ENCODE peak calls at places on chromosomes 11 and 22, in five cellular contexts. One of them, this sample, is unnamed.

GRCh38 chr22:43152355-43153071 is 1.2 kb downstream of the TSPO start:
- DNase-seq in CD8-positive, alpha-beta T cell: peak; percentile 57
- DNase-seq in left ventricle myocardium inferior: peak; percentile 79
- DNase-seq in thyroid gland: peak; percentile 83
- DNase-seq in right atrium auricular region: peak; percentile 80
- DNase-seq in this sample: peak; percentile 76

GRCh38 chr11:102666331-102666957 is 39.1 kb downstream of the MMP27 start:
- DNase-seq in left ventricle myocardium inferior: no peak
- DNase-seq in thyroid gland: peak; percentile 10
- DNase-seq in right atrium auricular region: no peak
- DNase-seq in CD8-positive, alpha-beta T cell: no peak
- DNase-seq in this sample: no peak

GRCh38 chr22:21712751-21713427 is 22.7 kb downstream of the YPEL1 start:
- DNase-seq in right atrium auricular region: peak; percentile 75
- DNase-seq in left ventricle myocardium inferior: peak; percentile 60
- DNase-seq in thyroid gland: peak; percentile 71
- DNase-seq in CD8-positive, alpha-beta T cell: peak; percentile 47
- DNase-seq in this sample: peak; percentile 70

GRCh38 chr22:36027960-36028645 is 521 bp downstream of the RBFOX2 start:
- DNase-seq in right atrium auricular region: no peak
- DNase-seq in thyroid gland: no peak
- DNase-seq in CD8-positive, alpha-beta T cell: no peak
- DNase-seq in left ventricle myocardium inferior: no peak
- DNase-seq in this sample: peak; percentile 59

GRCh38 chr11:104219081-104219480 is 55.1 kb upstream of the PDGFD start:
- DNase-seq in left ventricle myocardium inferior: peak; percentile 18
- DNase-seq in thyroid gland: no peak
- DNase-seq in right atrium auricular region: peak; percentile 62
- DNase-seq in CD8-positive, alpha-beta T cell: no peak
- DNase-seq in this sample: no peak

GRCh38 chr22:20238567-20239062 is 29.5 kb downstream of the RTN4R start:
- DNase-seq in right atrium auricular region: no peak
- DNase-seq in CD8-positive, alpha-beta T cell: peak; percentile 34
- DNase-seq in thyroid gland: peak; percentile 70
- DNase-seq in left ventricle myocardium inferior: no peak
- DNase-seq in this sample: peak; percentile 84

GRCh38 chr22:19478466-19479357 is at the start of gene UFD1:
- DNase-seq in left ventricle myocardium inferior: peak; percentile 85
- DNase-seq in thyroid gland: peak; percentile 85
- DNase-seq in right atrium auricular region: peak; percentile 80
- DNase-seq in CD8-positive, alpha-beta T cell: peak; percentile 69
- DNase-seq in this sample: peak; percentile 85

GRCh38 chr22:31683181-31684105 is 21.4 kb upstream of the PISD start:
- DNase-seq in thyroid gland: no peak
- DNase-seq in left ventricle myocardium inferior: no peak
- DNase-seq in CD8-positive, alpha-beta T cell: no peak
- DNase-seq in right atrium auricular region: no peak
- DNase-seq in this sample: no peak

GRCh38 chr11:120216426-120217102 is 5.7 kb downstream of the OAF start:
- DNase-seq in CD8-positive, alpha-beta T cell: no peak
- DNase-seq in left ventricle myocardium inferior: peak; percentile 15
- DNase-seq in right atrium auricular region: no peak
- DNase-seq in thyroid gland: no peak
- DNase-seq in this sample: no peak

GRCh38 chr11:69293087-69293486 is 868 bp upstream of the MYEOV start:
- DNase-seq in right atrium auricular region: no peak
- DNase-seq in left ventricle myocardium inferior: no peak
- DNase-seq in thyroid gland: no peak
- DNase-seq in CD8-positive, alpha-beta T cell: no peak
- DNase-seq in this sample: no peak

GRCh38 chr11:34181254-34181653 is 75.8 kb downstream of the NAT10 start:
- DNase-seq in thyroid gland: no peak
- DNase-seq in right atrium auricular region: no peak
- DNase-seq in left ventricle myocardium inferior: no peak
- DNase-seq in CD8-positive, alpha-beta T cell: no peak
- DNase-seq in this sample: no peak

GRCh38 chr11:133947298-133947905 is 9.4 kb downstream of the IGSF9B start:
- DNase-seq in CD8-positive, alpha-beta T cell: peak; percentile 49
- DNase-seq in left ventricle myocardium inferior: peak; percentile 60
- DNase-seq in right atrium auricular region: no peak
- DNase-seq in thyroid gland: peak; percentile 43
- DNase-seq in this sample: no peak

GRCh38 chr22:48836673-48837340 is 990.9 kb downstream of the BRD1 start:
- DNase-seq in left ventricle myocardium inferior: no peak
- DNase-seq in thyroid gland: no peak
- DNase-seq in CD8-positive, alpha-beta T cell: no peak
- DNase-seq in right atrium auricular region: no peak
- DNase-seq in this sample: no peak

GRCh38 chr11:13423372-13423771 is 39.6 kb downstream of the BTBD10 start:
- DNase-seq in right atrium auricular region: no peak
- DNase-seq in left ventricle myocardium inferior: no peak
- DNase-seq in thyroid gland: no peak
- DNase-seq in CD8-positive, alpha-beta T cell: no peak
- DNase-seq in this sample: no peak

GRCh38 chr22:25420471-25420924 is 144.0 kb upstream of the GRK3 start:
- DNase-seq in CD8-positive, alpha-beta T cell: no peak
- DNase-seq in thyroid gland: no peak
- DNase-seq in right atrium auricular region: no peak
- DNase-seq in left ventricle myocardium inferior: no peak
- DNase-seq in this sample: no peak

GRCh38 chr22:25419247-25420113 is 145.0 kb upstream of the GRK3 start:
- DNase-seq in thyroid gland: peak; percentile 75
- DNase-seq in CD8-positive, alpha-beta T cell: no peak
- DNase-seq in left ventricle myocardium inferior: no peak
- DNase-seq in right atrium auricular region: peak; percentile 74
- DNase-seq in this sample: no peak

GRCh38 chr22:25417792-25418191 is 146.7 kb upstream of the GRK3 start:
- DNase-seq in right atrium auricular region: no peak
- DNase-seq in CD8-positive, alpha-beta T cell: no peak
- DNase-seq in left ventricle myocardium inferior: no peak
- DNase-seq in thyroid gland: no peak
- DNase-seq in this sample: no peak

GRCh38 chr22:25420925-25421904 is 143.3 kb upstream of the GRK3 start:
- DNase-seq in left ventricle myocardium inferior: no peak
- DNase-seq in CD8-positive, alpha-beta T cell: no peak
- DNase-seq in right atrium auricular region: no peak
- DNase-seq in thyroid gland: peak; percentile 37
- DNase-seq in this sample: no peak
- H3K4me3 ChIP-seq in left ventricle myocardium inferior: peak overlapping the region; percentile 62
- H3K4me3 ChIP-seq in CD8-positive, alpha-beta T cell: no peak overlapping the region
- H3K4me3 ChIP-seq in right atrium auricular region: peak overlapping the region; percentile 25
- H3K4me3 ChIP-seq in thyroid gland: no peak overlapping the region
- H3K4me3 ChIP-seq in this sample: peak overlapping the region; percentile 48

DNA sequence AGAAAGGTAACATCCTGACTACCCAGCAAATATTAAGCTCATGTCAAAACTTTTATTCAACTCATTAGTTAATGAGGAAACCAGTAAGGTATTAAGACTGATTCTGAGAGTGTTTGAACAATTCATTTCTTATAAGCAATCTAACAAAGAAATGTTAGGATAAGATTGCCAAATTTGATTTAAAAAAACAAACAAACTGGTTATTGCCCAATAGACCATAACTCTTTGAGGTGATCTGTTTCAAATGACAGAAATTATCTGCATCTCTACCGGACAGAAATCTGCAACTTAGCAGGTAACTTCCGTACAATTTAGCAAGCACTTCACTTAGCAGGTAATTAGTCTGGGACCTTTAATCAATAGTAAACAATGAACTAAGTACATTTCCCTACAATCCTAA is 82.9 kb upstream of the BARX2 start:
- DNase-seq in left ventricle myocardium inferior: no peak
- DNase-seq in right atrium auricular region: no peak
- DNase-seq in CD8-positive, alpha-beta T cell: no peak
- DNase-seq in thyroid gland: no peak
- DNase-seq in this sample: no peak
- H3K27ac ChIP-seq in left ventricle myocardium inferior: no peak overlapping the region
- H3K27ac ChIP-seq in right atrium auricular region: no peak overlapping the region
- H3K27ac ChIP-seq in CD8-positive, alpha-beta T cell: no peak overlapping the region
- H3K27ac ChIP-seq in thyroid gland: no peak overlapping the region
- H3K27ac ChIP-seq in this sample: no peak overlapping the region

GRCh38 chr11:94144664-94145063 is 16.0 kb downstream of the PANX1 start:
- DNase-seq in right atrium auricular region: no peak
- DNase-seq in CD8-positive, alpha-beta T cell: no peak
- DNase-seq in left ventricle myocardium inferior: no peak
- DNase-seq in thyroid gland: no peak
- DNase-seq in this sample: no peak

GRCh38 chr11:94144233-94144632 is 15.6 kb downstream of the PANX1 start:
- DNase-seq in CD8-positive, alpha-beta T cell: no peak
- DNase-seq in left ventricle myocardium inferior: no peak
- DNase-seq in thyroid gland: no peak
- DNase-seq in right atrium auricular region: no peak
- DNase-seq in this sample: no peak

GRCh38 chr11:94147433-94147845 is 18.8 kb downstream of the PANX1 start:
- DNase-seq in CD8-positive, alpha-beta T cell: no peak
- DNase-seq in left ventricle myocardium inferior: no peak
- DNase-seq in thyroid gland: no peak
- DNase-seq in right atrium auricular region: no peak
- DNase-seq in this sample: no peak

GRCh38 chr11:94145916-94146315 is 17.3 kb downstream of the PANX1 start:
- DNase-seq in right atrium auricular region: no peak
- DNase-seq in left ventricle myocardium inferior: no peak
- DNase-seq in CD8-positive, alpha-beta T cell: no peak
- DNase-seq in thyroid gland: no peak
- DNase-seq in this sample: no peak

DNA sequence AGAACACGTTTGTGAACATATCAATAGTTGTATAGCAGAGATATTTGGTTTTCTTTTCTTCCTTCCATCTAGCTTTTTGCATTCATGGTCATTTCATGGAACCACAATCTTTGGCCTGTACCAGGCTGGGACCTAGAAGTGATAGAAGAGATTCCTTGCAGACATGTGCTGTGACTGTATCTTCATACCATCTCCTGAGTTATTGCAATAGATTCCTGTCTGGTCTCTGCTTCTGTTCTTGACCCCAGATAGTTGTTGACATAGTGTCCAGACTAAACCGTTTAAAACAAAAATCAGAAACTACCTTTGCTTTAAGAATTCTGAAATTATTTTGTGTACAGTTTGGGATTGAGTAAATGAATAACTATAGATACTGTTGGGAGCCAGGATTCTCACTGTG is 16.8 kb downstream of the PANX1 start:
- DNase-seq in left ventricle myocardium inferior: no peak
- DNase-seq in right atrium auricular region: no peak
- DNase-seq in thyroid gland: no peak
- DNase-seq in CD8-positive, alpha-beta T cell: no peak
- DNase-seq in this sample: no peak
- H3K4me3 ChIP-seq in left ventricle myocardium inferior: no peak overlapping the region
- H3K4me3 ChIP-seq in right atrium auricular region: no peak overlapping the region
- H3K4me3 ChIP-seq in thyroid gland: no peak overlapping the region
- H3K4me3 ChIP-seq in CD8-positive, alpha-beta T cell: no peak overlapping the region
- H3K4me3 ChIP-seq in this sample: no peak overlapping the region

GRCh38 chr11:70743941-70744351 is 345.6 kb downstream of the CTTN start:
- DNase-seq in CD8-positive, alpha-beta T cell: no peak
- DNase-seq in right atrium auricular region: no peak
- DNase-seq in thyroid gland: no peak
- DNase-seq in left ventricle myocardium inferior: no peak
- DNase-seq in this sample: no peak
- H3K27ac ChIP-seq in CD8-positive, alpha-beta T cell: no peak overlapping the region
- H3K27ac ChIP-seq in right atrium auricular region: no peak overlapping the region
- H3K27ac ChIP-seq in thyroid gland: no peak overlapping the region
- H3K27ac ChIP-seq in left ventricle myocardium inferior: no peak overlapping the region
- H3K27ac ChIP-seq in this sample: no peak overlapping the region

DNA sequence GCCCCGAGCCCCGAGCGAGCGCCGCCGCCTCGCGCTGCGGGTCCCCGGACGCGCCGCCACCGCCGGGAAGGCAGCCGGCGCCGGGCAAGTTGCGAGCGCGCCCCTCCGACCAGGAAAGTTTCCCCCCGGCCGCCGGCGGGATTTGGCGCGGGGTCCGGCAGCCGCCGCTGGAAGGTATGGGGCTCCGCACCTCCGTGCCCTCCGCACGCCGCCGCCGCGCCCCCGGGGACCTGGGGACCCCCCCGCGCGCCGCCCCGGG is 281 bp downstream of the TSPAN18 start:
- DNase-seq in left ventricle myocardium inferior: no peak
- DNase-seq in right atrium auricular region: no peak
- DNase-seq in thyroid gland: no peak
- DNase-seq in CD8-positive, alpha-beta T cell: no peak
- DNase-seq in this sample: no peak
- H3K4me3 ChIP-seq in left ventricle myocardium inferior: peak overlapping the region; percentile 96
- H3K4me3 ChIP-seq in right atrium auricular region: peak overlapping the region; percentile 72
- H3K4me3 ChIP-seq in thyroid gland: peak overlapping the region; percentile 40
- H3K4me3 ChIP-seq in CD8-positive, alpha-beta T cell: peak overlapping the region; percentile 70
- H3K4me3 ChIP-seq in this sample: peak overlapping the region; percentile 37

DNA sequence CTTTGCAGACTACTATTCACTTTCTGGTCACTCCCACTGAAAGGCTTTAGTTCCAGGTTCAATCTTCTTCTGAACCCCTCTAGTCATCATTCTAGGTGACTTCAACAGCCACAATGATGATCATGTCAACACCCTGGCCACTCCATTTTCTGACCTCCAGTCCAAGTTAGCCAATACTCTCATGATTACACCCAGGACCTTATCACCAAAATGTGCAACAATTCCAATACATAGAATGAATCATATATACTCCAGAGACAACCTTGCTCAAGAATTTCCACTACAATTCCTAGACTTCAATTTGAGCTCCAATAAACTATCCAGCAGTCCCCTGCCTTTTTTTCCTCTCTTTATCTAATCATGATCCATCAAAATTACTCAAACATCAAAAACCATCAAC is 70.7 kb downstream of the PAK1 start:
- DNase-seq in right atrium auricular region: no peak
- DNase-seq in CD8-positive, alpha-beta T cell: no peak
- DNase-seq in thyroid gland: no peak
- DNase-seq in left ventricle myocardium inferior: no peak
- DNase-seq in this sample: no peak
- H3K27ac ChIP-seq in right atrium auricular region: no peak overlapping the region
- H3K27ac ChIP-seq in CD8-positive, alpha-beta T cell: no peak overlapping the region
- H3K27ac ChIP-seq in thyroid gland: no peak overlapping the region
- H3K27ac ChIP-seq in left ventricle myocardium inferior: no peak overlapping the region
- H3K27ac ChIP-seq in this sample: no peak overlapping the region

GRCh38 chr22:47374901-47375575 is 612.6 kb downstream of the TBC1D22A start:
- DNase-seq in right atrium auricular region: no peak
- DNase-seq in left ventricle myocardium inferior: no peak
- DNase-seq in thyroid gland: no peak
- DNase-seq in CD8-positive, alpha-beta T cell: no peak
- DNase-seq in this sample: peak; percentile 1
- H3K4me3 ChIP-seq in right atrium auricular region: no peak overlapping the region
- H3K4me3 ChIP-seq in left ventricle myocardium inferior: no peak overlapping the region
- H3K4me3 ChIP-seq in thyroid gland: no peak overlapping the region
- H3K4me3 ChIP-seq in CD8-positive, alpha-beta T cell: no peak overlapping the region
- H3K4me3 ChIP-seq in this sample: no peak overlapping the region